ENCODE peak calls at places on chromosome 2, in ten cellular contexts. One of them, this sample, is unnamed. For H3K4me1 and H3K9me3, the result is how much of the 10 kb centered on the place peaks cover.

GRCh38 chr2:54652540-54652939 is 70.9 kb upstream of the EML6 start:
- DNase-seq in K562: no peak
- DNase-seq in CD8-positive, alpha-beta memory T cell: no peak
- DNase-seq in right lobe of liver: no peak
- DNase-seq in mesenchymal stem cell: no peak
- DNase-seq in endothelial cell of umbilical vein: no peak
- DNase-seq in endodermal cell: no peak
- DNase-seq in Panc1: no peak
- DNase-seq in naive thymus-derived CD4-positive, alpha-beta T cell: no peak
- DNase-seq in tibial artery: no peak
- DNase-seq in this sample: no peak

GRCh38 chr2:182372661-182373060 is 54.2 kb downstream of the PDE1A start:
- DNase-seq in tibial artery: no peak
- DNase-seq in right lobe of liver: no peak
- DNase-seq in endothelial cell of umbilical vein: peak
- DNase-seq in endodermal cell: no peak
- DNase-seq in Panc1: peak
- DNase-seq in K562: no peak
- DNase-seq in CD8-positive, alpha-beta memory T cell: no peak
- DNase-seq in naive thymus-derived CD4-positive, alpha-beta T cell: no peak
- DNase-seq in mesenchymal stem cell: peak
- DNase-seq in this sample: no peak

GRCh38 chr2:236964291-236964690 is 121.4 kb upstream of the COPS8 start:
- DNase-seq in tibial artery: peak
- DNase-seq in Panc1: no peak
- DNase-seq in endothelial cell of umbilical vein: no peak
- DNase-seq in K562: no peak
- DNase-seq in naive thymus-derived CD4-positive, alpha-beta T cell: no peak
- DNase-seq in right lobe of liver: no peak
- DNase-seq in mesenchymal stem cell: peak
- DNase-seq in endodermal cell: peak
- DNase-seq in CD8-positive, alpha-beta memory T cell: no peak
- DNase-seq in this sample: no peak

GRCh38 chr2:165586019-165586418 is 116.5 kb downstream of the CSRNP3 start:
- DNase-seq in naive thymus-derived CD4-positive, alpha-beta T cell: no peak
- DNase-seq in endodermal cell: no peak
- DNase-seq in CD8-positive, alpha-beta memory T cell: no peak
- DNase-seq in tibial artery: no peak
- DNase-seq in Panc1: no peak
- DNase-seq in K562: no peak
- DNase-seq in right lobe of liver: no peak
- DNase-seq in mesenchymal stem cell: no peak
- DNase-seq in endothelial cell of umbilical vein: no peak
- DNase-seq in this sample: no peak

GRCh38 chr2:96916156-96917007 is 46.5 kb upstream of the SEMA4C start:
- DNase-seq in naive thymus-derived CD4-positive, alpha-beta T cell: no peak
- DNase-seq in CD8-positive, alpha-beta memory T cell: no peak
- DNase-seq in endothelial cell of umbilical vein: no peak
- DNase-seq in right lobe of liver: no peak
- DNase-seq in Panc1: no peak
- DNase-seq in tibial artery: no peak
- DNase-seq in endodermal cell: no peak
- DNase-seq in K562: no peak
- DNase-seq in mesenchymal stem cell: no peak
- DNase-seq in this sample: no peak

GRCh38 chr2:26352892-26353291 is 6.3 kb upstream of the ADGRF3 start:
- DNase-seq in CD8-positive, alpha-beta memory T cell: no peak
- DNase-seq in endothelial cell of umbilical vein: no peak
- DNase-seq in K562: peak
- DNase-seq in endodermal cell: no peak
- DNase-seq in tibial artery: no peak
- DNase-seq in right lobe of liver: no peak
- DNase-seq in Panc1: no peak
- DNase-seq in mesenchymal stem cell: peak
- DNase-seq in naive thymus-derived CD4-positive, alpha-beta T cell: no peak
- DNase-seq in this sample: no peak

GRCh38 chr2:165839610-165840009 is 45.6 kb upstream of the GALNT3 start:
- DNase-seq in naive thymus-derived CD4-positive, alpha-beta T cell: no peak
- DNase-seq in CD8-positive, alpha-beta memory T cell: no peak
- DNase-seq in Panc1: no peak
- DNase-seq in right lobe of liver: no peak
- DNase-seq in tibial artery: no peak
- DNase-seq in K562: no peak
- DNase-seq in endothelial cell of umbilical vein: no peak
- DNase-seq in mesenchymal stem cell: peak
- DNase-seq in endodermal cell: no peak
- DNase-seq in this sample: no peak

GRCh38 chr2:108396845-108397244 is 19.1 kb downstream of the SULT1C4 start:
- DNase-seq in Panc1: no peak
- DNase-seq in K562: no peak
- DNase-seq in tibial artery: no peak
- DNase-seq in right lobe of liver: no peak
- DNase-seq in endothelial cell of umbilical vein: peak
- DNase-seq in mesenchymal stem cell: no peak
- DNase-seq in endodermal cell: peak
- DNase-seq in CD8-positive, alpha-beta memory T cell: no peak
- DNase-seq in naive thymus-derived CD4-positive, alpha-beta T cell: no peak
- DNase-seq in this sample: peak

GRCh38 chr2:75523313-75524275 is 37.1 kb downstream of the EVA1A start:
- DNase-seq in endothelial cell of umbilical vein: peak
- DNase-seq in endodermal cell: no peak
- DNase-seq in K562: no peak
- DNase-seq in mesenchymal stem cell: peak
- DNase-seq in naive thymus-derived CD4-positive, alpha-beta T cell: no peak
- DNase-seq in CD8-positive, alpha-beta memory T cell: no peak
- DNase-seq in right lobe of liver: no peak
- DNase-seq in Panc1: no peak
- DNase-seq in tibial artery: no peak
- DNase-seq in this sample: no peak

GRCh38 chr2:69549421-69549820 is 94.1 kb downstream of the AAK1 start:
- DNase-seq in mesenchymal stem cell: peak
- DNase-seq in CD8-positive, alpha-beta memory T cell: no peak
- DNase-seq in endodermal cell: no peak
- DNase-seq in Panc1: no peak
- DNase-seq in endothelial cell of umbilical vein: peak
- DNase-seq in K562: no peak
- DNase-seq in tibial artery: no peak
- DNase-seq in right lobe of liver: no peak
- DNase-seq in naive thymus-derived CD4-positive, alpha-beta T cell: no peak
- DNase-seq in this sample: no peak

GRCh38 chr2:20490300-20491181 is 43.7 kb downstream of the RHOB start:
- DNase-seq in mesenchymal stem cell: no peak
- DNase-seq in endothelial cell of umbilical vein: no peak
- DNase-seq in right lobe of liver: no peak
- DNase-seq in Panc1: no peak
- DNase-seq in endodermal cell: no peak
- DNase-seq in K562: no peak
- DNase-seq in naive thymus-derived CD4-positive, alpha-beta T cell: no peak
- DNase-seq in tibial artery: peak
- DNase-seq in CD8-positive, alpha-beta memory T cell: no peak
- DNase-seq in this sample: no peak

GRCh38 chr2:174846941-174847938 is 83.0 kb upstream of the CHRNA1 start:
- DNase-seq in CD8-positive, alpha-beta memory T cell: no peak
- DNase-seq in Panc1: no peak
- DNase-seq in naive thymus-derived CD4-positive, alpha-beta T cell: no peak
- DNase-seq in right lobe of liver: no peak
- DNase-seq in mesenchymal stem cell: peak
- DNase-seq in K562: peak
- DNase-seq in endothelial cell of umbilical vein: peak
- DNase-seq in tibial artery: no peak
- DNase-seq in endodermal cell: peak
- DNase-seq in this sample: peak

GRCh38 chr2:203175371-203175770 is 63.4 kb upstream of the CYP20A1 start:
- DNase-seq in K562: no peak
- DNase-seq in mesenchymal stem cell: no peak
- DNase-seq in tibial artery: no peak
- DNase-seq in Panc1: no peak
- DNase-seq in CD8-positive, alpha-beta memory T cell: no peak
- DNase-seq in endodermal cell: no peak
- DNase-seq in right lobe of liver: no peak
- DNase-seq in naive thymus-derived CD4-positive, alpha-beta T cell: no peak
- DNase-seq in endothelial cell of umbilical vein: no peak
- DNase-seq in this sample: no peak

GRCh38 chr2:128598862-128599441 is 280.3 kb upstream of the HS6ST1 start:
- DNase-seq in tibial artery: no peak
- DNase-seq in right lobe of liver: no peak
- DNase-seq in Panc1: no peak
- DNase-seq in K562: no peak
- DNase-seq in CD8-positive, alpha-beta memory T cell: no peak
- DNase-seq in endodermal cell: no peak
- DNase-seq in mesenchymal stem cell: no peak
- DNase-seq in endothelial cell of umbilical vein: no peak
- DNase-seq in naive thymus-derived CD4-positive, alpha-beta T cell: no peak
- DNase-seq in this sample: no peak

GRCh38 chr2:224041554-224041953 is 2.5 kb upstream of the SERPINE2 start:
- DNase-seq in K562: no peak
- DNase-seq in Panc1: no peak
- DNase-seq in CD8-positive, alpha-beta memory T cell: no peak
- DNase-seq in endothelial cell of umbilical vein: no peak
- DNase-seq in naive thymus-derived CD4-positive, alpha-beta T cell: no peak
- DNase-seq in right lobe of liver: no peak
- DNase-seq in endodermal cell: no peak
- DNase-seq in tibial artery: no peak
- DNase-seq in mesenchymal stem cell: no peak
- DNase-seq in this sample: no peak

GRCh38 chr2:132374551-132374950 is 42.1 kb upstream of the GPR39 start:
- DNase-seq in tibial artery: peak
- DNase-seq in K562: no peak
- DNase-seq in Panc1: no peak
- DNase-seq in naive thymus-derived CD4-positive, alpha-beta T cell: no peak
- DNase-seq in CD8-positive, alpha-beta memory T cell: no peak
- DNase-seq in right lobe of liver: no peak
- DNase-seq in endothelial cell of umbilical vein: no peak
- DNase-seq in mesenchymal stem cell: peak
- DNase-seq in endodermal cell: no peak
- DNase-seq in this sample: no peak

GRCh38 chr2:69185807-69186206 is 172.8 kb downstream of the ANTXR1 start:
- DNase-seq in Panc1: no peak
- DNase-seq in naive thymus-derived CD4-positive, alpha-beta T cell: no peak
- DNase-seq in K562: no peak
- DNase-seq in right lobe of liver: no peak
- DNase-seq in tibial artery: no peak
- DNase-seq in endothelial cell of umbilical vein: no peak
- DNase-seq in mesenchymal stem cell: peak
- DNase-seq in CD8-positive, alpha-beta memory T cell: no peak
- DNase-seq in endodermal cell: no peak
- DNase-seq in this sample: no peak

GRCh38 chr2:235698028-235698427 is 204.2 kb downstream of the AGAP1 start:
- DNase-seq in mesenchymal stem cell: no peak
- DNase-seq in naive thymus-derived CD4-positive, alpha-beta T cell: no peak
- DNase-seq in right lobe of liver: no peak
- DNase-seq in Panc1: no peak
- DNase-seq in CD8-positive, alpha-beta memory T cell: no peak
- DNase-seq in endodermal cell: no peak
- DNase-seq in K562: no peak
- DNase-seq in endothelial cell of umbilical vein: no peak
- DNase-seq in tibial artery: no peak
- DNase-seq in this sample: no peak

GRCh38 chr2:102021776-102022175 is 30.0 kb downstream of the IL1R2 start:
- DNase-seq in endothelial cell of umbilical vein: peak
- DNase-seq in naive thymus-derived CD4-positive, alpha-beta T cell: no peak
- DNase-seq in CD8-positive, alpha-beta memory T cell: no peak
- DNase-seq in mesenchymal stem cell: peak
- DNase-seq in right lobe of liver: no peak
- DNase-seq in K562: no peak
- DNase-seq in endodermal cell: no peak
- DNase-seq in Panc1: no peak
- DNase-seq in tibial artery: no peak
- DNase-seq in this sample: no peak

GRCh38 chr2:15939854-15940660 is at the start of gene MYCN:
- DNase-seq in endothelial cell of umbilical vein: peak
- DNase-seq in CD8-positive, alpha-beta memory T cell: no peak
- DNase-seq in tibial artery: peak
- DNase-seq in naive thymus-derived CD4-positive, alpha-beta T cell: peak
- DNase-seq in endodermal cell: peak
- DNase-seq in right lobe of liver: peak
- DNase-seq in K562: no peak
- DNase-seq in mesenchymal stem cell: peak
- DNase-seq in Panc1: no peak
- DNase-seq in this sample: peak
- H3K4me3 ChIP-seq in endothelial cell of umbilical vein: peak
- H3K4me3 ChIP-seq in CD8-positive, alpha-beta memory T cell: no peak
- H3K4me3 ChIP-seq in tibial artery: peak
- H3K4me3 ChIP-seq in naive thymus-derived CD4-positive, alpha-beta T cell: peak
- H3K4me3 ChIP-seq in endodermal cell: peak
- H3K4me3 ChIP-seq in right lobe of liver: peak
- H3K4me3 ChIP-seq in K562: no peak
- H3K4me3 ChIP-seq in mesenchymal stem cell: peak
- H3K4me3 ChIP-seq in Panc1: peak
- H3K4me3 ChIP-seq in this sample: peak

GRCh38 chr2:170144758-170145157 is 33.2 kb upstream of the MYO3B start:
- DNase-seq in naive thymus-derived CD4-positive, alpha-beta T cell: no peak
- DNase-seq in CD8-positive, alpha-beta memory T cell: no peak
- DNase-seq in endothelial cell of umbilical vein: no peak
- DNase-seq in Panc1: no peak
- DNase-seq in endodermal cell: no peak
- DNase-seq in right lobe of liver: no peak
- DNase-seq in tibial artery: no peak
- DNase-seq in K562: no peak
- DNase-seq in mesenchymal stem cell: no peak
- DNase-seq in this sample: no peak
- H3K4me1 ChIP-seq in naive thymus-derived CD4-positive, alpha-beta T cell: under half
- H3K4me1 ChIP-seq in CD8-positive, alpha-beta memory T cell: under half
- H3K4me1 ChIP-seq in endothelial cell of umbilical vein: under half
- H3K4me1 ChIP-seq in Panc1: under half
- H3K4me1 ChIP-seq in endodermal cell: under half
- H3K4me1 ChIP-seq in right lobe of liver: under half
- H3K4me1 ChIP-seq in tibial artery: under half
- H3K4me1 ChIP-seq in K562: under half
- H3K4me1 ChIP-seq in mesenchymal stem cell: under half
- H3K4me1 ChIP-seq in this sample: under half

DNA sequence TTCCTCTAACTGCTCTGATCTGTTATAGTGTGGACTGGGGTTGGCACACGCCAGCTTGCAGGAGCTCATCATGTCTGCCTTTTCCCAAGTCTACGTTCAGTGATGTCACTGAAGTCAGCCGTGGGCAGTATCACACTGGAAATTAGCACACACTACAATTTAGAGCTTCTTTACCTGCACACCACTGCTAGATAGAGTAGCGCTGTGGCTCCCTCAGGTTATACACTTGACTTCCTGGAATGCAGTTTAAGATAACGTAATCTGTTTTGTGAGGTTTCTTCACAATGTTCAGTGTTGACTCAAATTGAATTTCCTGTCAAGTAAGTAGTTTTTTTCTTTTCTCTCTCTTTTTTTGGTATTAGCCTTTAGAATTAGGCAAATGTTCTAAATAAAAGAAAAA is 487.2 kb downstream of the DCDC2C start:
- DNase-seq in Panc1: no peak
- DNase-seq in endothelial cell of umbilical vein: no peak
- DNase-seq in tibial artery: no peak
- DNase-seq in naive thymus-derived CD4-positive, alpha-beta T cell: no peak
- DNase-seq in CD8-positive, alpha-beta memory T cell: no peak
- DNase-seq in K562: no peak
- DNase-seq in mesenchymal stem cell: no peak
- DNase-seq in endodermal cell: no peak
- DNase-seq in right lobe of liver: no peak
- DNase-seq in this sample: no peak
- H3K9me3 ChIP-seq in Panc1: under half
- H3K9me3 ChIP-seq in endothelial cell of umbilical vein: under half
- H3K9me3 ChIP-seq in tibial artery: under half
- H3K9me3 ChIP-seq in naive thymus-derived CD4-positive, alpha-beta T cell: under half
- H3K9me3 ChIP-seq in CD8-positive, alpha-beta memory T cell: under half
- H3K9me3 ChIP-seq in K562: under half
- H3K9me3 ChIP-seq in mesenchymal stem cell: under half
- H3K9me3 ChIP-seq in endodermal cell: under half
- H3K9me3 ChIP-seq in right lobe of liver: under half
- H3K9me3 ChIP-seq in this sample: under half

GRCh38 chr2:71746946-71747501 is 293.7 kb downstream of the DYSF start:
- DNase-seq in CD8-positive, alpha-beta memory T cell: no peak
- DNase-seq in K562: peak
- DNase-seq in endothelial cell of umbilical vein: peak
- DNase-seq in right lobe of liver: no peak
- DNase-seq in endodermal cell: peak
- DNase-seq in mesenchymal stem cell: peak
- DNase-seq in tibial artery: peak
- DNase-seq in Panc1: no peak
- DNase-seq in naive thymus-derived CD4-positive, alpha-beta T cell: no peak
- DNase-seq in this sample: no peak
- H3K4me3 ChIP-seq in CD8-positive, alpha-beta memory T cell: no peak
- H3K4me3 ChIP-seq in K562: no peak
- H3K4me3 ChIP-seq in endothelial cell of umbilical vein: no peak
- H3K4me3 ChIP-seq in right lobe of liver: no peak
- H3K4me3 ChIP-seq in endodermal cell: no peak
- H3K4me3 ChIP-seq in mesenchymal stem cell: no peak
- H3K4me3 ChIP-seq in tibial artery: no peak
- H3K4me3 ChIP-seq in Panc1: no peak
- H3K4me3 ChIP-seq in naive thymus-derived CD4-positive, alpha-beta T cell: no peak
- H3K4me3 ChIP-seq in this sample: no peak